ENCODE peak calls at places on chromosome 18, in seven cellular contexts. One of them, this sample, is unnamed.

GRCh38 chr18:62526098-62527025 is 3.5 kb downstream of the ZCCHC2 start:
- DNase-seq in NCI-H2029: peak; percentile 34
- DNase-seq in nephron progenitor cell: peak; percentile 80
- DNase-seq in SK-MEL-5: peak; percentile 86
- DNase-seq in activated T-cell treated with anti-CD3 and anti-CD28 coated beads for 1 hour: peak; percentile 56
- DNase-seq in HTR-8/SVneo: peak; percentile 60
- DNase-seq in astrocyte of the spinal cord: peak; percentile 75
- DNase-seq in this sample: peak; percentile 78

GRCh38 chr18:9594782-9595181 is 19.6 kb downstream of the PPP4R1 start:
- DNase-seq in NCI-H2029: no peak
- DNase-seq in nephron progenitor cell: no peak
- DNase-seq in astrocyte of the spinal cord: no peak
- DNase-seq in activated T-cell treated with anti-CD3 and anti-CD28 coated beads for 1 hour: no peak
- DNase-seq in SK-MEL-5: no peak
- DNase-seq in HTR-8/SVneo: no peak
- DNase-seq in this sample: no peak

GRCh38 chr18:987325-988186 is 82.9 kb downstream of the ADCYAP1 start:
- DNase-seq in SK-MEL-5: no peak
- DNase-seq in nephron progenitor cell: no peak
- DNase-seq in astrocyte of the spinal cord: peak; percentile 62
- DNase-seq in NCI-H2029: no peak
- DNase-seq in activated T-cell treated with anti-CD3 and anti-CD28 coated beads for 1 hour: no peak
- DNase-seq in HTR-8/SVneo: peak; percentile 26
- DNase-seq in this sample: no peak

GRCh38 chr18:79941473-79942119 is 9.9 kb downstream of the SLC66A2 start:
- DNase-seq in activated T-cell treated with anti-CD3 and anti-CD28 coated beads for 1 hour: no peak
- DNase-seq in HTR-8/SVneo: no peak
- DNase-seq in NCI-H2029: no peak
- DNase-seq in nephron progenitor cell: no peak
- DNase-seq in astrocyte of the spinal cord: no peak
- DNase-seq in SK-MEL-5: no peak
- DNase-seq in this sample: no peak

GRCh38 chr18:62610509-62611394 is 87.9 kb downstream of the ZCCHC2 start:
- DNase-seq in NCI-H2029: no peak
- DNase-seq in astrocyte of the spinal cord: no peak
- DNase-seq in HTR-8/SVneo: no peak
- DNase-seq in nephron progenitor cell: peak; percentile 50
- DNase-seq in activated T-cell treated with anti-CD3 and anti-CD28 coated beads for 1 hour: no peak
- DNase-seq in SK-MEL-5: no peak
- DNase-seq in this sample: no peak

GRCh38 chr18:11309172-11309571 is 159.8 kb upstream of the PIEZO2 start:
- DNase-seq in astrocyte of the spinal cord: no peak
- DNase-seq in NCI-H2029: no peak
- DNase-seq in nephron progenitor cell: no peak
- DNase-seq in SK-MEL-5: peak; percentile 68
- DNase-seq in HTR-8/SVneo: no peak
- DNase-seq in activated T-cell treated with anti-CD3 and anti-CD28 coated beads for 1 hour: no peak
- DNase-seq in this sample: no peak

GRCh38 chr18:23331091-23331920 is 121.8 kb upstream of the RIOK3 start:
- DNase-seq in astrocyte of the spinal cord: no peak
- DNase-seq in nephron progenitor cell: no peak
- DNase-seq in activated T-cell treated with anti-CD3 and anti-CD28 coated beads for 1 hour: no peak
- DNase-seq in HTR-8/SVneo: no peak
- DNase-seq in NCI-H2029: peak; percentile 44
- DNase-seq in SK-MEL-5: no peak
- DNase-seq in this sample: no peak

GRCh38 chr18:75365837-75366236 is 61.7 kb downstream of the SMIM21 start:
- DNase-seq in activated T-cell treated with anti-CD3 and anti-CD28 coated beads for 1 hour: no peak
- DNase-seq in astrocyte of the spinal cord: no peak
- DNase-seq in HTR-8/SVneo: no peak
- DNase-seq in NCI-H2029: no peak
- DNase-seq in SK-MEL-5: no peak
- DNase-seq in nephron progenitor cell: no peak
- DNase-seq in this sample: no peak

GRCh38 chr18:79845164-79845563 is 47.4 kb downstream of the KCNG2 start:
- DNase-seq in astrocyte of the spinal cord: no peak
- DNase-seq in HTR-8/SVneo: no peak
- DNase-seq in activated T-cell treated with anti-CD3 and anti-CD28 coated beads for 1 hour: no peak
- DNase-seq in NCI-H2029: no peak
- DNase-seq in SK-MEL-5: no peak
- DNase-seq in nephron progenitor cell: no peak
- DNase-seq in this sample: no peak

GRCh38 chr18:61893304-61893970 is 630 bp upstream of the RNF152 start:
- DNase-seq in activated T-cell treated with anti-CD3 and anti-CD28 coated beads for 1 hour: no peak
- DNase-seq in nephron progenitor cell: peak; percentile 77
- DNase-seq in HTR-8/SVneo: no peak
- DNase-seq in astrocyte of the spinal cord: peak; percentile 45
- DNase-seq in SK-MEL-5: peak; percentile 52
- DNase-seq in NCI-H2029: no peak
- DNase-seq in this sample: peak; percentile 75

GRCh38 chr18:59067873-59068272 is 71.8 kb upstream of the SEC11C start:
- DNase-seq in astrocyte of the spinal cord: peak; percentile 19
- DNase-seq in HTR-8/SVneo: no peak
- DNase-seq in SK-MEL-5: peak; percentile 42
- DNase-seq in nephron progenitor cell: peak; percentile 22
- DNase-seq in NCI-H2029: no peak
- DNase-seq in activated T-cell treated with anti-CD3 and anti-CD28 coated beads for 1 hour: no peak
- DNase-seq in this sample: no peak

GRCh38 chr18:49305688-49306336 is 154.6 kb downstream of the DYM start:
- DNase-seq in astrocyte of the spinal cord: no peak
- DNase-seq in HTR-8/SVneo: no peak
- DNase-seq in nephron progenitor cell: no peak
- DNase-seq in NCI-H2029: no peak
- DNase-seq in activated T-cell treated with anti-CD3 and anti-CD28 coated beads for 1 hour: no peak
- DNase-seq in SK-MEL-5: no peak
- DNase-seq in this sample: no peak

GRCh38 chr18:10518595-10519273 is 7.1 kb upstream of the NAPG start:
- DNase-seq in activated T-cell treated with anti-CD3 and anti-CD28 coated beads for 1 hour: no peak
- DNase-seq in nephron progenitor cell: peak; percentile 29
- DNase-seq in astrocyte of the spinal cord: peak; percentile 33
- DNase-seq in HTR-8/SVneo: no peak
- DNase-seq in SK-MEL-5: peak; percentile 32
- DNase-seq in NCI-H2029: no peak
- DNase-seq in this sample: peak; percentile 42

GRCh38 chr18:77077836-77078456 is 54.6 kb downstream of the MBP start:
- DNase-seq in HTR-8/SVneo: no peak
- DNase-seq in NCI-H2029: no peak
- DNase-seq in SK-MEL-5: no peak
- DNase-seq in astrocyte of the spinal cord: peak; percentile 48
- DNase-seq in nephron progenitor cell: no peak
- DNase-seq in activated T-cell treated with anti-CD3 and anti-CD28 coated beads for 1 hour: no peak
- DNase-seq in this sample: no peak

GRCh38 chr18:63155169-63155852 is 164.3 kb downstream of the BCL2 start:
- DNase-seq in HTR-8/SVneo: peak; percentile 12
- DNase-seq in astrocyte of the spinal cord: no peak
- DNase-seq in NCI-H2029: peak; percentile 80
- DNase-seq in SK-MEL-5: peak; percentile 72
- DNase-seq in activated T-cell treated with anti-CD3 and anti-CD28 coated beads for 1 hour: peak; percentile 72
- DNase-seq in nephron progenitor cell: peak; percentile 73
- DNase-seq in this sample: no peak

GRCh38 chr18:48191494-48191893 is 217.7 kb downstream of the ZBTB7C start:
- DNase-seq in astrocyte of the spinal cord: no peak
- DNase-seq in SK-MEL-5: peak; percentile 2
- DNase-seq in activated T-cell treated with anti-CD3 and anti-CD28 coated beads for 1 hour: no peak
- DNase-seq in NCI-H2029: peak; percentile 34
- DNase-seq in nephron progenitor cell: no peak
- DNase-seq in HTR-8/SVneo: no peak
- DNase-seq in this sample: no peak

GRCh38 chr18:48711651-48712486 is 173.0 kb downstream of the CTIF start:
- DNase-seq in activated T-cell treated with anti-CD3 and anti-CD28 coated beads for 1 hour: no peak
- DNase-seq in astrocyte of the spinal cord: peak; percentile 60
- DNase-seq in nephron progenitor cell: peak; percentile 50
- DNase-seq in HTR-8/SVneo: peak; percentile 32
- DNase-seq in NCI-H2029: no peak
- DNase-seq in SK-MEL-5: peak; percentile 79
- DNase-seq in this sample: peak; percentile 66

GRCh38 chr18:51135361-51135760 is 62.1 kb downstream of the MEX3C start:
- DNase-seq in nephron progenitor cell: no peak
- DNase-seq in NCI-H2029: no peak
- DNase-seq in astrocyte of the spinal cord: peak; percentile 56
- DNase-seq in HTR-8/SVneo: peak; percentile 25
- DNase-seq in SK-MEL-5: no peak
- DNase-seq in activated T-cell treated with anti-CD3 and anti-CD28 coated beads for 1 hour: no peak
- DNase-seq in this sample: peak; percentile 32

GRCh38 chr18:11995445-11996189 is 14.3 kb downstream of the IMPA2 start:
- DNase-seq in astrocyte of the spinal cord: peak; percentile 75
- DNase-seq in nephron progenitor cell: peak; percentile 65
- DNase-seq in SK-MEL-5: peak; percentile 77
- DNase-seq in NCI-H2029: peak; percentile 35
- DNase-seq in HTR-8/SVneo: peak; percentile 66
- DNase-seq in activated T-cell treated with anti-CD3 and anti-CD28 coated beads for 1 hour: peak; percentile 54
- DNase-seq in this sample: peak; percentile 79

GRCh38 chr18:58682429-58683069 is 11.3 kb downstream of the MALT1 start:
- DNase-seq in nephron progenitor cell: no peak
- DNase-seq in NCI-H2029: peak; percentile 52
- DNase-seq in HTR-8/SVneo: peak; percentile 70
- DNase-seq in activated T-cell treated with anti-CD3 and anti-CD28 coated beads for 1 hour: no peak
- DNase-seq in SK-MEL-5: no peak
- DNase-seq in astrocyte of the spinal cord: peak; percentile 90
- DNase-seq in this sample: peak; percentile 58

GRCh38 chr18:50560681-50561629 is 1.1 kb downstream of the MAPK4 start:
- DNase-seq in HTR-8/SVneo: no peak
- DNase-seq in astrocyte of the spinal cord: no peak
- DNase-seq in NCI-H2029: peak; percentile 12
- DNase-seq in SK-MEL-5: peak; percentile 37
- DNase-seq in nephron progenitor cell: peak; percentile 36
- DNase-seq in activated T-cell treated with anti-CD3 and anti-CD28 coated beads for 1 hour: no peak
- DNase-seq in this sample: no peak

GRCh38 chr18:62522178-62522509 is 681 bp upstream of the ZCCHC2 start:
- DNase-seq in NCI-H2029: no peak
- DNase-seq in astrocyte of the spinal cord: no peak
- DNase-seq in nephron progenitor cell: no peak
- DNase-seq in SK-MEL-5: no peak
- DNase-seq in HTR-8/SVneo: no peak
- DNase-seq in activated T-cell treated with anti-CD3 and anti-CD28 coated beads for 1 hour: no peak
- DNase-seq in this sample: no peak

GRCh38 chr18:11891737-11892136 is 16.4 kb downstream of the MPPE1 start:
- DNase-seq in astrocyte of the spinal cord: no peak
- DNase-seq in NCI-H2029: no peak
- DNase-seq in SK-MEL-5: no peak
- DNase-seq in HTR-8/SVneo: no peak
- DNase-seq in activated T-cell treated with anti-CD3 and anti-CD28 coated beads for 1 hour: no peak
- DNase-seq in nephron progenitor cell: no peak
- DNase-seq in this sample: no peak

GRCh38 chr18:45617284-45617683 is 2.0 kb downstream of the SLC14A2 start:
- DNase-seq in activated T-cell treated with anti-CD3 and anti-CD28 coated beads for 1 hour: no peak
- DNase-seq in nephron progenitor cell: no peak
- DNase-seq in SK-MEL-5: no peak
- DNase-seq in NCI-H2029: no peak
- DNase-seq in astrocyte of the spinal cord: peak; percentile 88
- DNase-seq in HTR-8/SVneo: peak; percentile 21
- DNase-seq in this sample: peak; percentile 63

GRCh38 chr18:5894613-5895299 is 566 bp downstream of the TMEM200C start:
- DNase-seq in astrocyte of the spinal cord: no peak
- DNase-seq in activated T-cell treated with anti-CD3 and anti-CD28 coated beads for 1 hour: no peak
- DNase-seq in NCI-H2029: no peak
- DNase-seq in nephron progenitor cell: peak; percentile 74
- DNase-seq in HTR-8/SVneo: no peak
- DNase-seq in SK-MEL-5: no peak
- DNase-seq in this sample: peak; percentile 19

GRCh38 chr18:59742325-59743111 is 45.3 kb upstream of the CCBE1 start:
- DNase-seq in SK-MEL-5: no peak
- DNase-seq in NCI-H2029: peak; percentile 80
- DNase-seq in astrocyte of the spinal cord: peak; percentile 43
- DNase-seq in nephron progenitor cell: no peak
- DNase-seq in activated T-cell treated with anti-CD3 and anti-CD28 coated beads for 1 hour: no peak
- DNase-seq in HTR-8/SVneo: no peak
- DNase-seq in this sample: peak; percentile 8

GRCh38 chr18:33459612-33460011 is 19.1 kb upstream of the CCDC178 start:
- DNase-seq in NCI-H2029: no peak
- DNase-seq in SK-MEL-5: no peak
- DNase-seq in HTR-8/SVneo: no peak
- DNase-seq in activated T-cell treated with anti-CD3 and anti-CD28 coated beads for 1 hour: no peak
- DNase-seq in nephron progenitor cell: no peak
- DNase-seq in astrocyte of the spinal cord: no peak
- DNase-seq in this sample: no peak

GRCh38 chr18:28766027-28766426 is 589.1 kb upstream of the CDH2 start:
- DNase-seq in nephron progenitor cell: no peak
- DNase-seq in NCI-H2029: no peak
- DNase-seq in SK-MEL-5: no peak
- DNase-seq in astrocyte of the spinal cord: no peak
- DNase-seq in activated T-cell treated with anti-CD3 and anti-CD28 coated beads for 1 hour: no peak
- DNase-seq in HTR-8/SVneo: no peak
- DNase-seq in this sample: no peak

GRCh38 chr18:49621851-49622351 is 60.0 kb downstream of the LIPG start:
- DNase-seq in astrocyte of the spinal cord: no peak
- DNase-seq in SK-MEL-5: no peak
- DNase-seq in activated T-cell treated with anti-CD3 and anti-CD28 coated beads for 1 hour: no peak
- DNase-seq in nephron progenitor cell: no peak
- DNase-seq in HTR-8/SVneo: no peak
- DNase-seq in NCI-H2029: no peak
- DNase-seq in this sample: no peak

GRCh38 chr18:74694436-74694835 is 96.8 kb downstream of the ZNF407 start:
- DNase-seq in nephron progenitor cell: no peak
- DNase-seq in astrocyte of the spinal cord: no peak
- DNase-seq in HTR-8/SVneo: no peak
- DNase-seq in NCI-H2029: no peak
- DNase-seq in activated T-cell treated with anti-CD3 and anti-CD28 coated beads for 1 hour: no peak
- DNase-seq in SK-MEL-5: no peak
- DNase-seq in this sample: no peak

GRCh38 chr18:6624729-6625308 is 104.7 kb upstream of the ARHGAP28 start:
- DNase-seq in SK-MEL-5: no peak
- DNase-seq in HTR-8/SVneo: peak; percentile 21
- DNase-seq in nephron progenitor cell: no peak
- DNase-seq in astrocyte of the spinal cord: peak; percentile 80
- DNase-seq in activated T-cell treated with anti-CD3 and anti-CD28 coated beads for 1 hour: no peak
- DNase-seq in NCI-H2029: no peak
- DNase-seq in this sample: no peak

GRCh38 chr18:44117821-44118220 is 562.9 kb upstream of the SETBP1 start:
- DNase-seq in activated T-cell treated with anti-CD3 and anti-CD28 coated beads for 1 hour: no peak
- DNase-seq in astrocyte of the spinal cord: no peak
- DNase-seq in nephron progenitor cell: no peak
- DNase-seq in NCI-H2029: no peak
- DNase-seq in HTR-8/SVneo: no peak
- DNase-seq in SK-MEL-5: no peak
- DNase-seq in this sample: no peak

GRCh38 chr18:58793361-58793760 is 71.3 kb upstream of the ZNF532 start:
- DNase-seq in activated T-cell treated with anti-CD3 and anti-CD28 coated beads for 1 hour: no peak
- DNase-seq in astrocyte of the spinal cord: peak; percentile 66
- DNase-seq in HTR-8/SVneo: no peak
- DNase-seq in NCI-H2029: no peak
- DNase-seq in SK-MEL-5: no peak
- DNase-seq in nephron progenitor cell: no peak
- DNase-seq in this sample: peak; percentile 57

GRCh38 chr18:58529714-58530354 is 99.1 kb downstream of the ALPK2 start:
- DNase-seq in astrocyte of the spinal cord: peak; percentile 65
- DNase-seq in HTR-8/SVneo: peak; percentile 76
- DNase-seq in SK-MEL-5: peak; percentile 69
- DNase-seq in NCI-H2029: peak; percentile 22
- DNase-seq in nephron progenitor cell: peak; percentile 71
- DNase-seq in activated T-cell treated with anti-CD3 and anti-CD28 coated beads for 1 hour: peak; percentile 58
- DNase-seq in this sample: peak; percentile 44

GRCh38 chr18:11808001-11808855 is 43.0 kb upstream of the CHMP1B start:
- DNase-seq in astrocyte of the spinal cord: peak; percentile 22
- DNase-seq in nephron progenitor cell: no peak
- DNase-seq in activated T-cell treated with anti-CD3 and anti-CD28 coated beads for 1 hour: no peak
- DNase-seq in HTR-8/SVneo: peak; percentile 41
- DNase-seq in NCI-H2029: no peak
- DNase-seq in SK-MEL-5: no peak
- DNase-seq in this sample: peak; percentile 36

GRCh38 chr18:12963069-12963468 is 15.3 kb downstream of the SEH1L start:
- DNase-seq in HTR-8/SVneo: no peak
- DNase-seq in SK-MEL-5: no peak
- DNase-seq in astrocyte of the spinal cord: no peak
- DNase-seq in NCI-H2029: no peak
- DNase-seq in nephron progenitor cell: no peak
- DNase-seq in activated T-cell treated with anti-CD3 and anti-CD28 coated beads for 1 hour: no peak
- DNase-seq in this sample: no peak

GRCh38 chr18:62281684-62282083 is 43.4 kb upstream of the TNFRSF11A start:
- DNase-seq in NCI-H2029: no peak
- DNase-seq in nephron progenitor cell: no peak
- DNase-seq in activated T-cell treated with anti-CD3 and anti-CD28 coated beads for 1 hour: no peak
- DNase-seq in astrocyte of the spinal cord: peak; percentile 85
- DNase-seq in SK-MEL-5: no peak
- DNase-seq in HTR-8/SVneo: no peak
- DNase-seq in this sample: peak; percentile 1

GRCh38 chr18:48121752-48122151 is 191.3 kb upstream of the SMAD2 start:
- DNase-seq in nephron progenitor cell: no peak
- DNase-seq in SK-MEL-5: no peak
- DNase-seq in activated T-cell treated with anti-CD3 and anti-CD28 coated beads for 1 hour: no peak
- DNase-seq in HTR-8/SVneo: no peak
- DNase-seq in astrocyte of the spinal cord: no peak
- DNase-seq in NCI-H2029: no peak
- DNase-seq in this sample: no peak